ENCODE peak calls at places on chromosomes 5 and 9, in ten cellular contexts. T, A, D, L, N, M, V, E, P and B are unnamed samples.

GRCh38 chr9:17349816-17350215 is 215.0 kb downstream of the CNTLN start:
- DNase-seq in N (no peak), L (no peak), P (no peak), M (no peak), T (peak), D (no peak), E (peak), A (no peak), V (no peak), B (no peak)

GRCh38 chr5:133287500-133287899 is 235.7 kb downstream of the HSPA4 start:
- DNase-seq in L (peak), P (peak), A (no peak), D (no peak), E (peak), M (peak), N (peak), T (peak), V (no peak), B (no peak)

GRCh38 chr5:134177197-134178171 is 734 bp upstream of the SKP1 start:
- DNase-seq in A (no peak), T (peak), E (peak), V (peak), N (peak), L (no peak), P (peak), M (peak), D (no peak), B (no peak)

GRCh38 chr9:134534661-134535080 is 106.9 kb upstream of the COL5A1 start:
- DNase-seq in E (no peak), V (no peak), T (no peak), A (no peak), D (no peak), M (no peak), L (no peak), N (no peak), P (no peak), B (no peak)

GRCh38 chr5:109161914-109162683 is 247.7 kb downstream of the PJA2 start:
- DNase-seq in E (peak), N (no peak), V (no peak), M (no peak), A (no peak), D (no peak), T (peak), L (no peak), P (no peak), B (no peak)

GRCh38 chr9:93064392-93065124 is 6.1 kb downstream of the SUSD3 start:
- DNase-seq in D (no peak), M (no peak), E (no peak), L (no peak), N (no peak), P (no peak), A (peak), T (no peak), V (no peak), B (no peak)

GRCh38 chr5:14743601-14744295 is 79.2 kb downstream of the OTULIN start:
- DNase-seq in N (no peak), L (no peak), V (no peak), D (no peak), E (peak), T (peak), P (no peak), A (no peak), M (no peak), B (no peak)

GRCh38 chr9:78567693-78568092 is 270.8 kb downstream of the PSAT1 start:
- DNase-seq in E (no peak), D (no peak), M (no peak), A (no peak), P (no peak), V (no peak), L (no peak), T (no peak), N (no peak), B (no peak)

GRCh38 chr5:137741718-137742117 is 5.8 kb upstream of the KLHL3 start:
- DNase-seq in A (no peak), T (no peak), P (no peak), L (no peak), D (no peak), N (no peak), M (no peak), V (no peak), E (no peak), B (no peak)

GRCh38 chr5:134794136-134794535 is 35.6 kb downstream of the DDX46 start:
- DNase-seq in D (no peak), L (no peak), A (no peak), V (no peak), E (no peak), P (no peak), M (no peak), T (peak), N (no peak), B (no peak)

GRCh38 chr5:138869763-138870500 is 5.2 kb downstream of the LRRTM2 start:
- DNase-seq in L (no peak), D (no peak), T (peak), E (no peak), P (no peak), N (no peak), M (no peak), A (no peak), V (no peak), B (no peak)

GRCh38 chr5:170293273-170293672 is 4.3 kb downstream of the LCP2 start:
- DNase-seq in V (no peak), D (no peak), M (no peak), P (no peak), N (no peak), A (peak), T (no peak), L (no peak), E (no peak), B (no peak)

GRCh38 chr5:157548513-157549282 is 26.9 kb downstream of the ADAM19 start:
- DNase-seq in P (no peak), D (peak), V (no peak), E (peak), A (no peak), L (no peak), T (peak), N (no peak), M (no peak), B (no peak)

GRCh38 chr5:81779935-81780266 is 29.0 kb upstream of the SSBP2 start:
- DNase-seq in M (no peak), N (no peak), E (no peak), D (no peak), T (no peak), P (no peak), V (no peak), L (no peak), A (no peak), B (no peak)

GRCh38 chr5:40601198-40601868 is 78.4 kb upstream of the PTGER4 start:
- DNase-seq in N (no peak), P (no peak), T (no peak), M (no peak), L (no peak), E (no peak), V (no peak), A (no peak), D (no peak), B (no peak)

GRCh38 chr5:81626524-81626923 is 124.4 kb downstream of the SSBP2 start:
- DNase-seq in M (no peak), L (no peak), D (no peak), N (no peak), V (no peak), P (peak), E (peak), A (no peak), T (peak), B (no peak)

GRCh38 chr5:761854-762685 is 22.5 kb downstream of the ZDHHC11B start:
- DNase-seq in V (peak), P (no peak), N (peak), L (peak), D (peak), T (no peak), E (no peak), A (peak), M (no peak), B (no peak)

GRCh38 chr5:163696270-163696887 is 191.0 kb downstream of the MAT2B start:
- DNase-seq in T (peak), L (peak), E (peak), V (no peak), N (no peak), A (no peak), M (peak), D (no peak), P (peak), B (no peak)

GRCh38 chr9:127825319-127826051 is 22.8 kb downstream of the FPGS start:
- DNase-seq in L (peak), A (no peak), D (no peak), V (no peak), N (no peak), M (peak), T (no peak), P (peak), E (no peak), B (no peak)

GRCh38 chr5:133032852-133033742 is 6.7 kb upstream of the ZCCHC10 start:
- DNase-seq in N (no peak), V (peak), E (no peak), L (no peak), A (no peak), M (no peak), T (no peak), P (no peak), D (no peak), B (no peak)

GRCh38 chr5:176161431-176161830 is 76.8 kb upstream of the SIMC1 start:
- DNase-seq in E (no peak), A (no peak), D (no peak), V (no peak), M (no peak), P (no peak), T (peak), N (no peak), L (no peak), B (no peak)

GRCh38 chr5:36730537-36731216 is 124.3 kb downstream of the SLC1A3 start:
- DNase-seq in N (no peak), D (no peak), P (no peak), V (no peak), T (no peak), M (no peak), E (no peak), A (no peak), L (no peak), B (no peak)

GRCh38 chr5:131587541-131587940 is 47.5 kb downstream of the RAPGEF6 start:
- DNase-seq in E (peak), V (no peak), A (no peak), L (no peak), P (no peak), M (no peak), N (no peak), D (no peak), T (no peak), B (no peak)

GRCh38 chr9:98504883-98505282 is 203.9 kb downstream of the GABBR2 start:
- DNase-seq in P (no peak), L (no peak), D (no peak), N (no peak), M (no peak), T (no peak), E (no peak), V (no peak), A (no peak), B (no peak)

GRCh38 chr9:133273819-133274218 is 1.2 kb downstream of the ABO start:
- DNase-seq in M (no peak), T (no peak), A (no peak), L (no peak), V (peak), E (no peak), D (no peak), N (no peak), P (no peak), B (no peak)

GRCh38 chr5:87002485-87002884 is 265.2 kb upstream of the RASA1 start:
- DNase-seq in A (no peak), T (no peak), E (peak), V (no peak), P (no peak), D (no peak), L (no peak), N (no peak), M (no peak), B (no peak)

GRCh38 chr5:64040496-64040895 is 78.3 kb upstream of the HTR1A start:
- DNase-seq in D (no peak), V (no peak), L (no peak), T (no peak), M (no peak), P (no peak), N (no peak), A (no peak), E (no peak), B (no peak)

GRCh38 chr5:107157811-107158210 is 512.9 kb downstream of the EFNA5 start:
- DNase-seq in A (no peak), D (no peak), P (no peak), M (no peak), T (no peak), E (no peak), V (no peak), N (no peak), L (no peak), B (no peak)

GRCh38 chr5:72079288-72079687 is 28.0 kb upstream of the MAP1B start:
- DNase-seq in V (no peak), D (no peak), T (no peak), E (no peak), P (peak), M (no peak), N (no peak), L (no peak), A (no peak), B (no peak)

GRCh38 chr9:116900007-116900367 is 212.9 kb downstream of the TRIM32 start:
- DNase-seq in D (no peak), V (no peak), L (no peak), T (no peak), A (no peak), E (no peak), M (no peak), P (no peak), N (no peak), B (no peak)

DNA sequence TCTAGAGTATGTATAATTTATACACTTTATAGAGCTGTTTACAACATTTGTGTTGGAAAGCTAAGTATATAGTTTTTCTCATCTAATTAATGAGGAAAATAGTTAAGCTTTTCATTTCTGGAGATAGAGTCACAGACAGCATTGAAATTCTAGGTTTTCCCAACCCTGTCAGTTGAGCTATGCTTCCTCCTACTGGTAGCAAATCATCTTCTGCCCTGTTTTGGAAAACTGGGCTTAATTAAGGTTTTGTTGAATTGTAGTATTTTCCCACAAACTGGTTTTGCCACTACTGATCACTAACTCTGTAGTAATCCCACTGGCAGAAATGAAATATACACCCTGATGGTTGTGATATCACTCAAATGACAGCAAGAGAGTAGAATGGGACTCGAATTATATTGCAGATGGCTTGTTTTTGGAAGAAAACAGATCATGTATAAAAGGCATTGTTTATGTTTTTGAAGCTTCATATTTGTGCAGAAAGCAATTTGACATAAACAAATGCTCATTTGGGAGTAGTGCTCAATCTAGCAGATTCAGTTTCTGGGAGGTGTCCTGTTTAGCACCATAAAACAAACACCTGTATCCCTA is 46.6 kb downstream of the CD180 start:
- DNase-seq in T (peak), N (no peak), A (no peak), D (no peak), V (no peak), L (no peak), E (no peak), M (no peak), P (no peak), B (no peak)
- TF ChIP-seq CTCF in T (peak), N (peak), A (no peak), D (no peak), V (no peak), L (peak), E (peak), M (no peak), P (no peak), B (no peak)

DNA sequence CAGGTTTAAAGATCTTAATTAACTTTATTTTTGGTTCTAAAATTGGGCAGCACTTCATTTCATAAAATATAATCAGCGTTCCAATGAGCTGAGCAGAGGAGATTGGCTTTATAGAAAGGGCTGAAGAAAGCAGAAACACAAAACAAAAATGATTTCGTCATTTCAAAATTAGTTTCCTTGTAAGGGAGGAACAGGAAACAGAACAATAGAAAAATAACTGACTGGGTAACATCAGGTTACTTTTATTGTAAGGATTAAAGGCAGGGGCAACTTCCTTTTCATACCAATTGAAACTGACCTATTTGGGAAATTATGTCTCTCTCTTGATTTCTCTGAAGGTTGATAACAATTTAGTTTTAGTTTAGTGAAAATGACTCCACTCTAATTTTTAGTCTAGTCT is 157.1 kb downstream of the ATP10B start:
- DNase-seq in V (no peak), N (no peak), P (no peak), T (no peak), M (no peak), A (no peak), L (no peak), D (no peak), E (no peak), B (no peak)
- TF ChIP-seq CTCF in V (no peak), N (no peak), P (no peak), T (no peak), M (no peak), A (no peak), L (no peak), D (no peak), E (no peak), B (no peak)

DNA sequence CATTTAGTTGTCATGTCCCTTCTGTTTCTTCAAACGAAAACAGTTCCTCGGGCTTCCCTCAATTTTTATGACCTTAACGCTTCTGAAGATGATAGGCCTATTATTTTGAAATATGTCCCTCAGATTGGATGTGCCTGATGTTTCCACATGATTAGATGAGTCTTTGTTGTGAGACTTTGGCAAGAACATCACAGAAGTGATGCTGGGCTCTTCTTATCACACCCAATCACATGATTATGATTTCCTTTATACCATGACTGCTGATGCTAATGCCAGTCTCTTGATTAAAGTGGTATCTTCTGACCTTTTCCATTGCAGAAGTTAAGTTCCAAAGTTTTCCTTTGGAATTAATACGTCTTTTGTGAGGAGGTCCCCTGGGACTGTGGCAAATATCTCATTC is 175.7 kb downstream of the SAXO1 start:
- DNase-seq in L (no peak), M (no peak), N (no peak), E (peak), A (no peak), D (no peak), V (no peak), T (no peak), P (no peak), B (no peak)
- TF ChIP-seq CTCF in L (no peak), M (no peak), N (no peak), E (no peak), A (no peak), D (no peak), V (no peak), T (no peak), P (no peak), B (no peak)

GRCh38 chr5:141825241-141825671 is 53.0 kb downstream of the PCDH1 start:
- DNase-seq in M (no peak), L (no peak), V (no peak), D (no peak), P (no peak), A (no peak), N (no peak), T (no peak), E (no peak), B (no peak)

GRCh38 chr5:141824717-141825116 is 53.5 kb downstream of the PCDH1 start:
- DNase-seq in N (no peak), E (no peak), L (no peak), V (no peak), P (no peak), D (no peak), T (no peak), M (no peak), A (no peak), B (no peak)

GRCh38 chr5:141826674-141827073 is 51.5 kb downstream of the PCDH1 start:
- DNase-seq in N (no peak), A (no peak), V (no peak), L (no peak), D (no peak), M (no peak), P (no peak), T (no peak), E (no peak), B (no peak)

GRCh38 chr5:141828162-141828561 is 50.0 kb downstream of the PCDH1 start:
- DNase-seq in L (no peak), T (no peak), P (no peak), M (no peak), V (no peak), A (no peak), D (no peak), N (no peak), E (no peak), B (no peak)

DNA sequence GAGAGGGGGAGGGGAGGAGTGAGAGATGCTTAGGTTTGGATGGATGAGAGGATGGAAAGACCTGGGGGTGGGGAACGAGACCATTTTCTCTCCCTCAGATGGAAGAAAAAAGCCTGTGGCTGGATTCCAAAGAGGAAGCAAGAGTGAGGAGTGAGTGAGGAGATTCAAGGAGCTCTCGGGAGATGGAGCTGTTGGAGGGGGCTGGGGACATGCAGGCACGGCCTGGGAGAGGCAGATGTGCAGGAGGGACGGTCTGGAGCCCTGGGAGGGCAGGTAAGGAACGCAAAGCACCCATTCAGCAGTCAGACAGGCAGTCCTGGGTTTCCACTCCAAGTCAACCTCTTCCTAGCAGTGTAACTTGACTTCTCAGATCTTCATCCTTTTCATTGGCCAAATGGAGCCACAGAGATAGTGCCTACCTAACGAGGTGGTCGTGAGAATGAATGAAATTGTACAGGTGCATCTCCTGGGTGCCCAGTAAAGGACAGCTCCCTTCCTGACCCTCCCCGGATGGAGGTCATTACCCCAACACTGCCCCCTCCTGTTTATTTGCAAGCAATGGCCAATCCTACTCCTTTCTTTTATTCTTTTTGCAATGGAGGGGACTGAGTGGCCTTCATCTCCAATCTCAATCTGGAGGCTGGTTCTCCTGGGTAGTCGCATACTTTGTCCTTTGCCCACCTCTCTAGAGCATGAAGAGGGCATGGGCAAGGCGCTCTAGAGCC is 52.2 kb downstream of the PCDH1 start:
- DNase-seq in M (no peak), P (no peak), A (no peak), V (no peak), E (no peak), N (no peak), L (no peak), D (no peak), T (no peak), B (no peak)
- TF ChIP-seq CTCF in M (no peak), P (no peak), A (no peak), V (no peak), E (no peak), N (no peak), L (peak), D (no peak), T (peak), B (no peak)

GRCh38 chr5:43469671-43470396 is 13.8 kb downstream of the TMEM267 start:
- DNase-seq in D (no peak), V (no peak), N (no peak), T (no peak), E (no peak), A (no peak), L (no peak), M (no peak), P (no peak), B (no peak)
- TF ChIP-seq CTCF in D (no peak), V (no peak), N (no peak), T (no peak), E (no peak), A (no peak), L (no peak), M (no peak), P (no peak), B (no peak)

GRCh38 chr9:35657327-35658143 is at the start of gene RMRP:
- DNase-seq in A (peak), M (peak), T (peak), L (peak), N (peak), P (peak), V (peak), E (peak), D (peak), B (peak)
- TF ChIP-seq CTCF in A (no peak), M (no peak), T (peak), L (peak), N (peak), P (no peak), V (no peak), E (peak), D (no peak), B (no peak)

DNA sequence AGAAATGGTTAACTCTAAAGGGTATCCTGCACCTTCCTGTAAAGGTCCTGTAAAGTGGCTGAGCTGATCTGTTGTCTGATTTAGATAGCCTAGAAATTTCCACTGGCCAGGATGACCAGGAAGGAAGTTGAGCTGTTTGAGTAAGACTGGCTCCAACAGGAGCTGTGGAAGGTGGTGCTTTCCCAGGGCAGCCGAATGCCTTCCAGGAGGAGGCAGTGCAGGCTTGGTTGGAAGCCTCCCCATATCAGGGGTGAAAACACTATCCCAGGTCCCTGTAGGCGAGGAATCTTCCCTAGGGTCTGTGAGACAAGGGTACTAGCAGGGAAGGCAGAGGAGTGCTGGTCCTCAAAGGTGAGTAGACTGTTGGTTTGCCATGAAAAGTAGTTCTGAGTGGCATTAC is 98.4 kb downstream of the LIX1 start:
- DNase-seq in D (no peak), T (peak), L (no peak), A (no peak), M (peak), P (peak), N (peak), E (peak), V (no peak), B (no peak)
- TF ChIP-seq CTCF in D (no peak), T (peak), L (peak), A (no peak), M (no peak), P (no peak), N (peak), E (peak), V (no peak), B (no peak)